ENCODE peak calls at places on chromosomes 4 and X, in six cellular contexts. One of them, this sample, is unnamed.

GRCh38 chrX:13078739-13079444 is 34.5 kb upstream of the FAM9C start:
- DNase-seq in WTC11: no peak
- DNase-seq in GM23338: no peak
- DNase-seq in GM12878: no peak
- DNase-seq in K562: no peak
- DNase-seq in HepG2: no peak
- DNase-seq in this sample: no peak

GRCh38 chrX:130885996-130886395 is 17.0 kb downstream of the ENOX2 start:
- DNase-seq in WTC11: no peak
- DNase-seq in GM23338: no peak
- DNase-seq in GM12878: no peak
- DNase-seq in K562: no peak
- DNase-seq in HepG2: no peak
- DNase-seq in this sample: no peak

GRCh38 chrX:47498411-47498810 is 15.4 kb upstream of the ZNF41 start:
- DNase-seq in WTC11: no peak
- DNase-seq in GM23338: no peak
- DNase-seq in GM12878: no peak
- DNase-seq in K562: no peak
- DNase-seq in HepG2: no peak
- DNase-seq in this sample: no peak

GRCh38 chr4:5395781-5396180 is 312.6 kb downstream of the EVC2 start:
- DNase-seq in WTC11: no peak
- DNase-seq in GM23338: no peak
- DNase-seq in GM12878: no peak
- DNase-seq in K562: no peak
- DNase-seq in HepG2: no peak
- DNase-seq in this sample: no peak

GRCh38 chr4:85478576-85478975 is 3.6 kb downstream of the ARHGAP24 start:
- DNase-seq in WTC11: no peak
- DNase-seq in GM23338: no peak
- DNase-seq in GM12878: no peak
- DNase-seq in K562: no peak
- DNase-seq in HepG2: no peak
- DNase-seq in this sample: no peak

GRCh38 chr4:13876940-13877339 is 249.4 kb upstream of the BOD1L1 start:
- DNase-seq in WTC11: no peak
- DNase-seq in GM23338: no peak
- DNase-seq in GM12878: no peak
- DNase-seq in K562: no peak
- DNase-seq in HepG2: no peak
- DNase-seq in this sample: no peak

GRCh38 chrX:151830911-151831310 is 81.8 kb upstream of the MAGEA4 start:
- DNase-seq in WTC11: no peak
- DNase-seq in GM23338: peak; percentile 28
- DNase-seq in GM12878: no peak
- DNase-seq in K562: no peak
- DNase-seq in HepG2: no peak
- DNase-seq in this sample: no peak

GRCh38 chr4:40990899-40991265 is 223.5 kb downstream of the APBB2 start:
- DNase-seq in WTC11: no peak
- DNase-seq in GM23338: no peak
- DNase-seq in GM12878: peak; percentile 58
- DNase-seq in K562: no peak
- DNase-seq in HepG2: no peak
- DNase-seq in this sample: no peak

GRCh38 chr4:170247585-170247984 is 157.8 kb upstream of the AADAT start:
- DNase-seq in WTC11: no peak
- DNase-seq in GM23338: no peak
- DNase-seq in GM12878: no peak
- DNase-seq in K562: no peak
- DNase-seq in HepG2: no peak
- DNase-seq in this sample: no peak

GRCh38 chr4:38014421-38014852 is 54.2 kb downstream of the PTTG2 start:
- DNase-seq in WTC11: no peak
- DNase-seq in GM23338: no peak
- DNase-seq in GM12878: no peak
- DNase-seq in K562: no peak
- DNase-seq in HepG2: no peak
- DNase-seq in this sample: no peak

DNA sequence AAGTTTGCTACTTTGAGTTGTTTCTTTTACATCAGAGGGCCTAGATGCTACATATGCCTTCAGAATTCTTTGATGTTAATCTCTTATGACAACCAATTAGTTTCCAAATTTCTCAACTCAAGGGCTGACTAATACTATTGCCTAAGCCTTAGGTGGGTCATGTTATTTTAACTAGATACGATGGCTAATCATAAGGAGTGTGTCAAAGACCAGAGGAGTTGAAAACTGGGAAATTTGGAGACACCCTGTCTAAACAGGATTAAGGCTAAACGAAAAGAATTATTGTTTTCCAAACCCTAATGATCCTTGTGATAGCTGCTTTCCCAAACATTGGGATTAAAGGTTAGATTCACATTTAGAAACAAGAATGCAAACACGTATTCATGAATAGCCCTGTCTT is 228.5 kb downstream of the PCDH7 start:
- DNase-seq in WTC11: no peak
- DNase-seq in GM23338: no peak
- DNase-seq in GM12878: no peak
- DNase-seq in K562: no peak
- DNase-seq in HepG2: no peak
- DNase-seq in this sample: no peak
- TF ChIP-seq CREB1 in WTC11: no peak
- TF ChIP-seq CREB1 in GM23338: no peak
- TF ChIP-seq CREB1 in GM12878: no peak
- TF ChIP-seq CREB1 in K562: no peak
- TF ChIP-seq CREB1 in HepG2: no peak
- TF ChIP-seq CREB1 in this sample: no peak

GRCh38 chrX:16743604-16744325 is 24.4 kb downstream of the SYAP1 start:
- DNase-seq in WTC11: no peak
- DNase-seq in GM23338: no peak
- DNase-seq in GM12878: no peak
- DNase-seq in K562: no peak
- DNase-seq in HepG2: no peak
- DNase-seq in this sample: no peak
- TF ChIP-seq CREB1 in WTC11: no peak
- TF ChIP-seq CREB1 in GM23338: no peak
- TF ChIP-seq CREB1 in GM12878: no peak
- TF ChIP-seq CREB1 in K562: no peak
- TF ChIP-seq CREB1 in HepG2: no peak
- TF ChIP-seq CREB1 in this sample: no peak

GRCh38 chr4:7597281-7597680 is 162.6 kb upstream of the PSAPL1 start:
- DNase-seq in WTC11: no peak
- DNase-seq in GM23338: no peak
- DNase-seq in GM12878: no peak
- DNase-seq in K562: no peak
- DNase-seq in HepG2: no peak
- DNase-seq in this sample: no peak

GRCh38 chr4:7595883-7596535 is 161.3 kb upstream of the PSAPL1 start:
- DNase-seq in WTC11: no peak
- DNase-seq in GM23338: no peak
- DNase-seq in GM12878: no peak
- DNase-seq in K562: no peak
- DNase-seq in HepG2: no peak
- DNase-seq in this sample: no peak

GRCh38 chr4:7594013-7594412 is 159.3 kb upstream of the PSAPL1 start:
- DNase-seq in WTC11: peak; percentile 24
- DNase-seq in GM23338: no peak
- DNase-seq in GM12878: no peak
- DNase-seq in K562: no peak
- DNase-seq in HepG2: no peak
- DNase-seq in this sample: peak; percentile 49

GRCh38 chr4:7600247-7600646 is 165.5 kb upstream of the PSAPL1 start:
- DNase-seq in WTC11: no peak
- DNase-seq in GM23338: no peak
- DNase-seq in GM12878: no peak
- DNase-seq in K562: no peak
- DNase-seq in HepG2: no peak
- DNase-seq in this sample: no peak

DNA sequence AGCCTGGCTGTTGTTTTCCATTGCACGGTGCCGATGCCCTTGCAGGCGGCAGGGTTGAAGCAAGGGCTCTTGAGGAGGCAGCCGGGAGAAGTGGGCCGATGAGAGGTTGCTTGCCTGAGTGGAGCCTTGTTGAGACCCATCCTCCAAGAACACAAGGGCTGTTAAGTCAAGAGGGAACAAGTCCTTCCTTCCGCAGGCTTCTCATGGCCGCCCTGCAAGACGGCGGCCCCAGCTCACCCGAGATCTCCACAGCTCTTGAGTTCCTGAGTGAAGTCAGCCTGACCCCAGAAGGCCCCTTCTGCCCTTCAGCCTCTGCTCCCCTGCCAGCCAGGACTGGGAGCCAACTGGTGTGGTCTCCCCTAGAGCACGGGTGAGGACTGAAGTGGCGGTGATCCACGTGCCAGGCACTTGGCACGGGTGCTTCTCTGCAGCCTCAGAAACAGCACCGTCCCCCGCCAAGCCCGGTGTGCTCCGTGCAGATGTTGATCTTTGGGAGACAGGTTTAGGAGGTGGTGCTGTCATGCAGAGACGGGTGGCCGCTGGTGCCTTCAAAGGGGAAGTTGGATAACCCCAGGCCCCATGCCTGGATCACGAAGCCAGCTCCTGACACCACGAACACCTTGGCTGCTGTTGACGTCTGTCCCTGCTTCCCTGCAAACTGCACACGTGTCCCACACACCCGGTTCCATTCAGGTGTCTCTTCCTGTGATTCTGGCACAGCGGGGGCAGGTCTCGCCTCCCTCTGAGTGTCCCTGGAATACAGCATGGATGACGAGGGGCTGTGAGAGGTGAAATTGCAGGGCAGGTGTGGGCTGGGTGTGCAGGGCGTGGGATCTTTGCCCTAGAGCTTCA is 164.4 kb upstream of the PSAPL1 start:
- DNase-seq in WTC11: no peak
- DNase-seq in GM23338: no peak
- DNase-seq in GM12878: no peak
- DNase-seq in K562: no peak
- DNase-seq in HepG2: no peak
- DNase-seq in this sample: no peak
- TF ChIP-seq CREB1 in WTC11: no peak
- TF ChIP-seq CREB1 in GM23338: no peak
- TF ChIP-seq CREB1 in GM12878: no peak
- TF ChIP-seq CREB1 in K562: no peak
- TF ChIP-seq CREB1 in HepG2: no peak
- TF ChIP-seq CREB1 in this sample: no peak

GRCh38 chrX:42678133-42678532 is 99.8 kb downstream of the PPP1R2C start:
- DNase-seq in WTC11: no peak
- DNase-seq in GM23338: peak; percentile 4
- DNase-seq in GM12878: no peak
- DNase-seq in K562: no peak
- DNase-seq in HepG2: no peak
- DNase-seq in this sample: no peak
- TF ChIP-seq CREB1 in WTC11: no peak
- TF ChIP-seq CREB1 in GM23338: no peak
- TF ChIP-seq CREB1 in GM12878: no peak
- TF ChIP-seq CREB1 in K562: no peak
- TF ChIP-seq CREB1 in HepG2: no peak
- TF ChIP-seq CREB1 in this sample: no peak

This sample was measured in H1.